ENCODE peak calls at places on chromosomes 16 and 17, in four cellular contexts. I is T-helper 2 cell, O is MV-4-11, J is endothelial cell. P is an unnamed sample.

GRCh38 chr16:17258848-17259713 is 211.7 kb downstream of the XYLT1 start:
- DNase-seq in J (no peak), O (peak), I (no peak), P (no peak)

GRCh38 chr16:79653337-79654000 is 52.9 kb upstream of the MAF start:
- DNase-seq in O (no peak), I (no peak), J (no peak), P (no peak)

GRCh38 chr16:89744813-89745212 is 23.5 kb downstream of the ZNF276 start:
- DNase-seq in J (no peak), I (no peak), O (no peak), P (no peak)

GRCh38 chr17:37708616-37709212 is 36.1 kb downstream of the HNF1B start:
- DNase-seq in O (no peak), I (no peak), J (no peak), P (no peak)

GRCh38 chr17:2371183-2372130 is 29.4 kb downstream of the MNT start:
- DNase-seq in O (no peak), I (no peak), J (no peak), P (no peak)

GRCh38 chr16:87702325-87702811 is 63.4 kb downstream of the KLHDC4 start:
- DNase-seq in O (peak), I (peak), J (peak), P (no peak)

GRCh38 chr16:64206877-64207276 is 915.0 kb downstream of the CDH11 start:
- DNase-seq in O (no peak), J (no peak), I (no peak), P (no peak)

GRCh38 chr17:61477204-61477834 is 25.1 kb downstream of the TBX4 start:
- DNase-seq in O (no peak), J (no peak), I (no peak), P (no peak)

GRCh38 chr17:43701318-43701743 is 39.6 kb upstream of the MEOX1 start:
- DNase-seq in O (peak), I (peak), J (no peak), P (no peak)

GRCh38 chr16:24955975-24956731 is 59.0 kb downstream of the ARHGAP17 start:
- DNase-seq in J (no peak), I (peak), O (no peak), P (no peak)

GRCh38 chr16:16992986-16993783 is 477.6 kb downstream of the XYLT1 start:
- DNase-seq in I (peak), O (no peak), J (peak), P (no peak)

GRCh38 chr16:50261707-50262235 is 4.6 kb upstream of the ADCY7 start:
- DNase-seq in I (no peak), J (no peak), O (peak), P (no peak)

GRCh38 chr17:62380253-62380652 is at the start of gene EFCAB3:
- DNase-seq in O (no peak), I (no peak), J (no peak), P (no peak)

GRCh38 chr16:65679785-65680184 is 557.9 kb upstream of the CDH11 start:
- DNase-seq in I (no peak), O (no peak), J (no peak), P (no peak)

GRCh38 chr17:41666336-41666680 is 22.4 kb upstream of the EIF1 start:
- DNase-seq in O (peak), J (peak), I (peak), P (peak)

GRCh38 chr16:11233727-11234376 is 22.2 kb downstream of the SOCS1 start:
- DNase-seq in O (peak), J (no peak), I (peak), P (no peak)

GRCh38 chr17:63082273-63082861 is 116.3 kb downstream of the TANC2 start:
- DNase-seq in O (peak), J (no peak), I (no peak), P (no peak)

GRCh38 chr17:20967776-20968175 is 75.0 kb downstream of the USP22 start:
- DNase-seq in O (no peak), I (no peak), J (no peak), P (no peak)

GRCh38 chr17:7328840-7329359 is at the start of gene NEURL4:
- DNase-seq in J (no peak), O (peak), I (no peak), P (no peak)

GRCh38 chr16:70735141-70735979 is 49.5 kb upstream of the MTSS2 start:
- DNase-seq in I (no peak), O (no peak), J (no peak), P (no peak)

GRCh38 chr16:57071840-57072541 is 20.4 kb upstream of the CPNE2 start:
- DNase-seq in O (peak), J (no peak), I (no peak), P (no peak)

GRCh38 chr16:689175-689897 is 862 bp downstream of the WDR24 start:
- DNase-seq in J (no peak), O (no peak), I (no peak), P (no peak)

GRCh38 chr17:76153640-76154039 is 12.6 kb upstream of the FOXJ1 start:
- DNase-seq in I (no peak), O (no peak), J (no peak), P (no peak)

GRCh38 chr17:76492989-76493501 is 8.2 kb downstream of the RHBDF2 start:
- DNase-seq in I (peak), J (no peak), O (peak), P (peak)

GRCh38 chr17:74542727-74543383 is 3.1 kb downstream of the CD300C start:
- DNase-seq in I (no peak), O (no peak), J (no peak), P (no peak)

GRCh38 chr17:65231662-65232335 is 94.6 kb downstream of the RGS9 start:
- DNase-seq in J (peak), O (peak), I (peak), P (peak)

GRCh38 chr16:31471875-31472558 is at the start of gene TGFB1I1:
- DNase-seq in J (no peak), O (no peak), I (no peak), P (no peak)

GRCh38 chr17:60102632-60103047 is 23.9 kb upstream of the HEATR6 start:
- DNase-seq in O (peak), J (peak), I (peak), P (no peak)

GRCh38 chr16:67708368-67708771 is 10.7 kb downstream of the GFOD2 start:
- DNase-seq in I (no peak), J (no peak), O (no peak), P (peak)

GRCh38 chr16:22388101-22388644 is 13.8 kb upstream of the CDR2 start:
- DNase-seq in J (no peak), O (no peak), I (no peak), P (no peak)

GRCh38 chr16:27993587-27993986 is 69.9 kb downstream of the GSG1L start:
- DNase-seq in O (peak), J (no peak), I (no peak), P (peak)

P was measured in foreskin keratinocyte.